ENCODE peak calls at places on chromosomes 16 and 17, in seven cellular contexts. One of them, this sample, is unnamed.

GRCh38 chr17:44076716-44077594 is 6.4 kb downstream of the G6PC3 start:
- DNase-seq in AG04450: no peak
- DNase-seq in mammary epithelial cell: no peak
- DNase-seq in keratinocyte: no peak
- DNase-seq in astrocyte: no peak
- DNase-seq in lower lobe of right lung: peak; percentile 24
- DNase-seq in tibial artery: no peak
- DNase-seq in this sample: no peak

GRCh38 chr16:66832661-66833305 is 2.0 kb upstream of the NAE1 start:
- DNase-seq in tibial artery: no peak
- DNase-seq in mammary epithelial cell: peak; percentile 71
- DNase-seq in astrocyte: peak; percentile 34
- DNase-seq in keratinocyte: no peak
- DNase-seq in AG04450: no peak
- DNase-seq in lower lobe of right lung: no peak
- DNase-seq in this sample: no peak

GRCh38 chr16:67248401-67249177 is at the start of gene SLC9A5:
- DNase-seq in astrocyte: no peak
- DNase-seq in AG04450: no peak
- DNase-seq in keratinocyte: no peak
- DNase-seq in lower lobe of right lung: peak; percentile 54
- DNase-seq in mammary epithelial cell: no peak
- DNase-seq in tibial artery: no peak
- DNase-seq in this sample: no peak

GRCh38 chr17:29400818-29401217 is 10.7 kb downstream of the TAOK1 start:
- DNase-seq in keratinocyte: no peak
- DNase-seq in astrocyte: no peak
- DNase-seq in lower lobe of right lung: no peak
- DNase-seq in mammary epithelial cell: no peak
- DNase-seq in tibial artery: no peak
- DNase-seq in AG04450: no peak
- DNase-seq in this sample: no peak

GRCh38 chr17:65599650-65600049 is 38.2 kb upstream of the AXIN2 start:
- DNase-seq in tibial artery: no peak
- DNase-seq in mammary epithelial cell: no peak
- DNase-seq in astrocyte: no peak
- DNase-seq in keratinocyte: no peak
- DNase-seq in lower lobe of right lung: no peak
- DNase-seq in AG04450: no peak
- DNase-seq in this sample: no peak

GRCh38 chr16:86914850-86915717 is 336.7 kb downstream of the FOXL1 start:
- DNase-seq in lower lobe of right lung: no peak
- DNase-seq in astrocyte: no peak
- DNase-seq in tibial artery: no peak
- DNase-seq in mammary epithelial cell: no peak
- DNase-seq in keratinocyte: no peak
- DNase-seq in AG04450: no peak
- DNase-seq in this sample: no peak

GRCh38 chr17:50184611-50185398 is 16.6 kb downstream of the COL1A1 start:
- DNase-seq in mammary epithelial cell: peak; percentile 55
- DNase-seq in keratinocyte: no peak
- DNase-seq in astrocyte: no peak
- DNase-seq in lower lobe of right lung: peak; percentile 78
- DNase-seq in AG04450: no peak
- DNase-seq in tibial artery: peak; percentile 95
- DNase-seq in this sample: no peak

GRCh38 chr16:28981517-28981916 is 3.3 kb upstream of the LAT start:
- DNase-seq in AG04450: no peak
- DNase-seq in keratinocyte: no peak
- DNase-seq in mammary epithelial cell: no peak
- DNase-seq in lower lobe of right lung: no peak
- DNase-seq in tibial artery: no peak
- DNase-seq in astrocyte: no peak
- DNase-seq in this sample: no peak

GRCh38 chr16:69307856-69308255 is 3.3 kb upstream of the VPS4A start:
- DNase-seq in mammary epithelial cell: no peak
- DNase-seq in lower lobe of right lung: no peak
- DNase-seq in keratinocyte: no peak
- DNase-seq in AG04450: no peak
- DNase-seq in tibial artery: no peak
- DNase-seq in astrocyte: no peak
- DNase-seq in this sample: no peak

GRCh38 chr16:4513881-4514280 is 24.7 kb downstream of the CDIP1 start:
- DNase-seq in tibial artery: no peak
- DNase-seq in keratinocyte: no peak
- DNase-seq in AG04450: no peak
- DNase-seq in mammary epithelial cell: no peak
- DNase-seq in astrocyte: no peak
- DNase-seq in lower lobe of right lung: no peak
- DNase-seq in this sample: no peak

GRCh38 chr16:4513086-4513860 is 25.3 kb downstream of the CDIP1 start:
- DNase-seq in tibial artery: no peak
- DNase-seq in keratinocyte: no peak
- DNase-seq in mammary epithelial cell: no peak
- DNase-seq in astrocyte: no peak
- DNase-seq in lower lobe of right lung: no peak
- DNase-seq in AG04450: no peak
- DNase-seq in this sample: no peak

GRCh38 chr16:4517812-4518211 is 20.8 kb downstream of the CDIP1 start:
- DNase-seq in astrocyte: no peak
- DNase-seq in mammary epithelial cell: no peak
- DNase-seq in lower lobe of right lung: no peak
- DNase-seq in tibial artery: no peak
- DNase-seq in keratinocyte: no peak
- DNase-seq in AG04450: no peak
- DNase-seq in this sample: no peak

GRCh38 chr16:4514606-4515005 is 24.0 kb downstream of the CDIP1 start:
- DNase-seq in tibial artery: no peak
- DNase-seq in lower lobe of right lung: no peak
- DNase-seq in mammary epithelial cell: no peak
- DNase-seq in astrocyte: no peak
- DNase-seq in keratinocyte: no peak
- DNase-seq in AG04450: no peak
- DNase-seq in this sample: no peak

DNA sequence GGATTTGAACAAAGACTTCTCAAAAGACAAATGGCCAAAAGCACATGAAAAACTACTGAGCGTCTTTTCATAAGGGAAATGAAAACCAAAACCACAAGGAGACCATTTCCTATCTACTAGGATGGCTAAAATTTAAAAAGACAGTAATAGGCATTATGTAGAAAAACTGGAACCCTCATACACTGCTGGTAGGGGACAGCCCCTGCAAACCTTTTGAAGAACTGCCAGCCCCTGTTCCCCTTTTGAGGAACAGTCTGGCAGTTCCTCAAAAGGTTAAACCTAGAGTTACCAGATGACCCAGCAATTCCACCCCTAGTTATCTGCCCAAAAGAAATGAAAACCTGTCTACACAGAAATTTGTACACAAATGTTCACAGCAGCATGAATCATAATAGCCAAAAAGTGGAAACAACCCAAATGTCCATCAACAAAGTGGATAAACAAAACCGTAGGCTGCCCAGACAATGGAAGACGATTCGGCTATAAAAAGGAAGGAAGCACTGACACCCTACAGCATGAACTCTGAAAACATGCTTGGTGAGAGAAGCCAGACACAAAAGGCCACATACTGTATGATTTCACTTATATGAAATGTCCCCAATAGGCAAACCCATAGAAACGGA is 22.9 kb downstream of the CDIP1 start:
- DNase-seq in mammary epithelial cell: no peak
- DNase-seq in astrocyte: no peak
- DNase-seq in tibial artery: no peak
- DNase-seq in keratinocyte: no peak
- DNase-seq in lower lobe of right lung: no peak
- DNase-seq in AG04450: no peak
- DNase-seq in this sample: no peak
- H3K4me3 ChIP-seq in mammary epithelial cell: no peak overlapping the region
- H3K4me3 ChIP-seq in astrocyte: no peak overlapping the region
- H3K4me3 ChIP-seq in tibial artery: no peak overlapping the region
- H3K4me3 ChIP-seq in keratinocyte: no peak overlapping the region
- H3K4me3 ChIP-seq in lower lobe of right lung: no peak overlapping the region
- H3K4me3 ChIP-seq in AG04450: no peak overlapping the region
- H3K4me3 ChIP-seq in this sample: no peak overlapping the region

GRCh38 chr16:4613636-4614570 is 785 bp downstream of the UBALD1 start:
- DNase-seq in mammary epithelial cell: peak; percentile 23
- DNase-seq in astrocyte: peak; percentile 26
- DNase-seq in lower lobe of right lung: peak; percentile 71
- DNase-seq in keratinocyte: no peak
- DNase-seq in tibial artery: peak; percentile 71
- DNase-seq in AG04450: no peak
- DNase-seq in this sample: no peak

GRCh38 chr16:4610011-4611005 is 4.4 kb downstream of the UBALD1 start:
- DNase-seq in astrocyte: no peak
- DNase-seq in AG04450: no peak
- DNase-seq in tibial artery: peak; percentile 63
- DNase-seq in keratinocyte: no peak
- DNase-seq in lower lobe of right lung: no peak
- DNase-seq in mammary epithelial cell: no peak
- DNase-seq in this sample: no peak

GRCh38 chr16:4611337-4612023 is 3.2 kb downstream of the UBALD1 start:
- DNase-seq in keratinocyte: no peak
- DNase-seq in astrocyte: no peak
- DNase-seq in tibial artery: peak; percentile 65
- DNase-seq in mammary epithelial cell: no peak
- DNase-seq in lower lobe of right lung: no peak
- DNase-seq in AG04450: no peak
- DNase-seq in this sample: no peak

GRCh38 chr16:4612977-4613635 is 1.6 kb downstream of the UBALD1 start:
- DNase-seq in astrocyte: no peak
- DNase-seq in tibial artery: peak; percentile 61
- DNase-seq in mammary epithelial cell: peak; percentile 69
- DNase-seq in keratinocyte: no peak
- DNase-seq in lower lobe of right lung: no peak
- DNase-seq in AG04450: no peak
- DNase-seq in this sample: no peak

GRCh38 chr16:4612474-4612931 is 2.2 kb downstream of the UBALD1 start:
- DNase-seq in astrocyte: no peak
- DNase-seq in keratinocyte: no peak
- DNase-seq in lower lobe of right lung: no peak
- DNase-seq in AG04450: no peak
- DNase-seq in mammary epithelial cell: no peak
- DNase-seq in tibial artery: peak; percentile 54
- DNase-seq in this sample: no peak
- TF ChIP-seq CTCF in astrocyte: no peak
- TF ChIP-seq CTCF in keratinocyte: no peak
- TF ChIP-seq CTCF in lower lobe of right lung: no peak
- TF ChIP-seq CTCF in AG04450: peak; percentile 33
- TF ChIP-seq CTCF in mammary epithelial cell: no peak
- TF ChIP-seq CTCF in tibial artery: no peak
- TF ChIP-seq CTCF in this sample: peak; percentile 6

GRCh38 chr17:49001671-49002070 is 4.5 kb downstream of the IGF2BP1 start:
- DNase-seq in astrocyte: no peak
- DNase-seq in lower lobe of right lung: no peak
- DNase-seq in AG04450: no peak
- DNase-seq in tibial artery: no peak
- DNase-seq in mammary epithelial cell: no peak
- DNase-seq in keratinocyte: no peak
- DNase-seq in this sample: no peak
- H3K27me3 ChIP-seq in astrocyte: no peaks in the 10 kb centered on the region
- H3K27me3 ChIP-seq in lower lobe of right lung: peaks cover 98% of the 10 kb centered on the region
- H3K27me3 ChIP-seq in AG04450: no peaks in the 10 kb centered on the region
- H3K27me3 ChIP-seq in tibial artery: peaks cover 9% of the 10 kb centered on the region
- H3K27me3 ChIP-seq in mammary epithelial cell: peaks cover 64% of the 10 kb centered on the region
- H3K27me3 ChIP-seq in keratinocyte: peaks cover 70% of the 10 kb centered on the region
- H3K27me3 ChIP-seq in this sample: peaks cover 39% of the 10 kb centered on the region

GRCh38 chr17:1997587-1998425 is 27.3 kb downstream of the RTN4RL1 start:
- DNase-seq in lower lobe of right lung: peak; percentile 70
- DNase-seq in tibial artery: no peak
- DNase-seq in AG04450: no peak
- DNase-seq in mammary epithelial cell: no peak
- DNase-seq in keratinocyte: no peak
- DNase-seq in astrocyte: no peak
- DNase-seq in this sample: no peak
- H3K4me3 ChIP-seq in lower lobe of right lung: peak overlapping the region; percentile 57
- H3K4me3 ChIP-seq in tibial artery: peak overlapping the region; percentile 57
- H3K4me3 ChIP-seq in AG04450: no peak overlapping the region
- H3K4me3 ChIP-seq in mammary epithelial cell: no peak overlapping the region
- H3K4me3 ChIP-seq in keratinocyte: no peak overlapping the region
- H3K4me3 ChIP-seq in astrocyte: peak overlapping the region; percentile 23
- H3K4me3 ChIP-seq in this sample: peak overlapping the region; percentile 33

GRCh38 chr17:74738051-74738996 is 1.3 kb downstream of the RAB37 start:
- DNase-seq in astrocyte: no peak
- DNase-seq in lower lobe of right lung: no peak
- DNase-seq in AG04450: no peak
- DNase-seq in keratinocyte: no peak
- DNase-seq in tibial artery: no peak
- DNase-seq in mammary epithelial cell: no peak
- DNase-seq in this sample: no peak
- TF ChIP-seq CTCF in astrocyte: no peak
- TF ChIP-seq CTCF in lower lobe of right lung: no peak
- TF ChIP-seq CTCF in AG04450: no peak
- TF ChIP-seq CTCF in keratinocyte: no peak
- TF ChIP-seq CTCF in tibial artery: no peak
- TF ChIP-seq CTCF in mammary epithelial cell: no peak
- TF ChIP-seq CTCF in this sample: no peak

DNA sequence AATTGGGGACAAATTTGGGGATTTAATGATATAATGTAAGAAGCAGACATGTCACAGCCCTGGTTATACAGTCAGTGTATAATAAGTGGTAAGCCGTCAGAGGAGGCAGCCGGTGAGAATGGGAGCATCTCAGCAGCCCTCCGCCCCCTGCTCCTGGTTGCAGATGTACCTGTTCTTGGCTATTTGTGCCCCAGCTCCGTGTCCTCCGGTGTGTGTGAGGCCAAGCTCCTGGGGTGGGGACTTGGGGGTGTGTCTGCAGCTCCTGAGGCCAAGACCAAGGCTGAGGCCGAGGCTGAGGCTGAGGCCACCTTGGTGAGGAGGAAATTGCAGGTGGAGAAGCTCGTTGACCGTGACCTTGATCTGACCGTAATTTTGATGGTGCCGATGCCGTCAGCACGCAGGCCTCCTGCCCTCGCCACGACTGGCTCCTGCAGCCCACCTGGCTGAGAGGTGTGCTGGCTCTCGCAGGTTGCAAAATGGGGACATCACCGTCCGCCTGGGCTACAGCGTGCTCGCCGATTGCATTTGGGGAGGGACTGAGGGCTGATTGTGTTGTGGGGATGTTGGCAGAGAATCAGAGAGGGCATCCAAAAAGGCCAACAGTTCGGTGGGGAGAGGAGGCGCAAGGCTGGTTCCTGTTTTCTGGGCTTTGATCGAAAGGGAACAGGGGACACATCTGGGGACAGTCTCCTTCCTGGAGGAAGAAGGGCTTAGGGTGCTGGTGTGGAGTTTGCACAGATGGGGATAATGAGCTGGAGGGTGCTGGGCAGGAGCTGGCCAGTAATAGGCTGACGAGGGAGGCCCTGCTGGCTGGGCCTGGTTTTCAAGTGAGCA is 288.3 kb downstream of the SEC14L1 start:
- DNase-seq in mammary epithelial cell: no peak
- DNase-seq in lower lobe of right lung: no peak
- DNase-seq in AG04450: no peak
- DNase-seq in tibial artery: no peak
- DNase-seq in astrocyte: no peak
- DNase-seq in keratinocyte: no peak
- DNase-seq in this sample: no peak
- H3K27me3 ChIP-seq in mammary epithelial cell: no peaks in the 10 kb centered on the region
- H3K27me3 ChIP-seq in lower lobe of right lung: no peaks in the 10 kb centered on the region
- H3K27me3 ChIP-seq in AG04450: no peaks in the 10 kb centered on the region
- H3K27me3 ChIP-seq in tibial artery: no peaks in the 10 kb centered on the region
- H3K27me3 ChIP-seq in astrocyte: no peaks in the 10 kb centered on the region
- H3K27me3 ChIP-seq in keratinocyte: no peaks in the 10 kb centered on the region
- H3K27me3 ChIP-seq in this sample: no peaks in the 10 kb centered on the region

This sample was measured in kidney epithelial cell.